ENCODE peak calls at places on chromosomes 1 and 21, in ten cellular contexts. B is colonic mucosa; P is fibroblast of mammary gland; J is HFFc6; Y is Caco-2; U is stomach; I is hepatocyte; C is GM20000; X is prostate gland; R is CD4-positive, alpha-beta T cell. H is an unnamed sample.

GRCh38 chr1:1000357-1001056 is 610 bp upstream of the HES4 start:
- DNase-seq in B (peak; percentile 82), P (peak; percentile 82), J (peak; percentile 80), Y (peak; percentile 91), U (peak; percentile 80), I (peak; percentile 93), C (peak; percentile 93), X (peak; percentile 71), R (peak; percentile 83), H (peak; percentile 85)

GRCh38 chr1:23472351-23473036 is 11.5 kb downstream of the ASAP3 start:
- DNase-seq in B (no peak), P (no peak), J (no peak), Y (no peak), U (no peak), I (no peak), C (no peak), X (no peak), R (no peak), H (no peak)

GRCh38 chr1:230861970-230862595 is 6.2 kb downstream of the C1orf198 start:
- DNase-seq in B (no peak), P (peak; percentile 86), J (peak; percentile 75), Y (no peak), U (no peak), I (no peak), C (no peak), X (no peak), R (no peak), H (no peak)

GRCh38 chr1:27519341-27520258 is 29.6 kb upstream of the WASF2 start:
- DNase-seq in B (no peak), P (no peak), J (no peak), Y (no peak), U (no peak), I (no peak), C (no peak), X (no peak), R (no peak), H (no peak)

GRCh38 chr21:34296878-34297277 is 66.9 kb upstream of the KCNE2 start:
- DNase-seq in B (no peak), P (no peak), J (no peak), Y (no peak), U (no peak), I (no peak), C (no peak), X (no peak), R (no peak), H (no peak)

GRCh38 chr1:166084613-166085012 is 82.2 kb downstream of the FAM78B start:
- DNase-seq in B (no peak), P (no peak), J (no peak), Y (no peak), U (no peak), I (no peak), C (no peak), X (no peak), R (no peak), H (no peak)

GRCh38 chr1:1088036-1088800 is 14.1 kb upstream of the RNF223 start:
- DNase-seq in B (no peak), P (no peak), J (no peak), Y (no peak), U (no peak), I (no peak), C (no peak), X (no peak), R (no peak), H (no peak)

GRCh38 chr1:19044975-19045831 is 88.7 kb upstream of the IFFO2 start:
- DNase-seq in B (no peak), P (peak; percentile 51), J (no peak), Y (peak; percentile 9), U (no peak), I (no peak), C (no peak), X (no peak), R (no peak), H (no peak)

GRCh38 chr21:41373769-41374168 is 11.9 kb downstream of the MX2 start:
- DNase-seq in B (no peak), P (no peak), J (no peak), Y (no peak), U (no peak), I (no peak), C (no peak), X (no peak), R (no peak), H (no peak)

GRCh38 chr1:44282704-44283426 is 69.6 kb downstream of the DMAP1 start:
- DNase-seq in B (no peak), P (no peak), J (no peak), Y (no peak), U (no peak), I (no peak), C (no peak), X (no peak), R (no peak), H (no peak)

GRCh38 chr1:241611063-241611462 is 29.1 kb downstream of the CHML start:
- DNase-seq in B (no peak), P (peak; percentile 79), J (peak; percentile 70), Y (no peak), U (no peak), I (peak; percentile 76), C (peak; percentile 37), X (peak; percentile 17), R (no peak), H (no peak)
- TF ChIP-seq CTCF in B (peak; percentile 53), P (peak; percentile 53), J (peak; percentile 91), Y (peak; percentile 8), U (no peak), I (peak; percentile 69), C (no peak), X (peak; percentile 66), R (peak; percentile 85), H (peak; percentile 86)

GRCh38 chr1:115327270-115327669 is 10.8 kb downstream of the NGF start:
- DNase-seq in B (no peak), P (no peak), J (no peak), Y (no peak), U (no peak), I (no peak), C (no peak), X (no peak), R (no peak), H (no peak)

GRCh38 chr1:115332813-115333608 is 5.0 kb downstream of the NGF start:
- DNase-seq in B (no peak), P (peak; percentile 93), J (peak; percentile 84), Y (no peak), U (no peak), I (no peak), C (no peak), X (no peak), R (no peak), H (no peak)

GRCh38 chr1:115329965-115330364 is 8.1 kb downstream of the NGF start:
- DNase-seq in B (no peak), P (peak; percentile 47), J (peak; percentile 67), Y (no peak), U (no peak), I (no peak), C (no peak), X (no peak), R (no peak), H (no peak)

GRCh38 chr1:115331531-115332331 is 6.3 kb downstream of the NGF start:
- DNase-seq in B (no peak), P (peak; percentile 57), J (peak; percentile 72), Y (no peak), U (no peak), I (no peak), C (no peak), X (no peak), R (no peak), H (no peak)

GRCh38 chr1:115330480-115331013 is 7.5 kb downstream of the NGF start:
- DNase-seq in B (no peak), P (peak; percentile 98), J (peak; percentile 98), Y (no peak), U (no peak), I (peak; percentile 22), C (no peak), X (no peak), R (no peak), H (no peak)
- TF ChIP-seq CTCF in B (no peak), P (peak; percentile 58), J (peak; percentile 65), Y (no peak), U (no peak), I (no peak), C (no peak), X (no peak), R (no peak), H (no peak)

DNA sequence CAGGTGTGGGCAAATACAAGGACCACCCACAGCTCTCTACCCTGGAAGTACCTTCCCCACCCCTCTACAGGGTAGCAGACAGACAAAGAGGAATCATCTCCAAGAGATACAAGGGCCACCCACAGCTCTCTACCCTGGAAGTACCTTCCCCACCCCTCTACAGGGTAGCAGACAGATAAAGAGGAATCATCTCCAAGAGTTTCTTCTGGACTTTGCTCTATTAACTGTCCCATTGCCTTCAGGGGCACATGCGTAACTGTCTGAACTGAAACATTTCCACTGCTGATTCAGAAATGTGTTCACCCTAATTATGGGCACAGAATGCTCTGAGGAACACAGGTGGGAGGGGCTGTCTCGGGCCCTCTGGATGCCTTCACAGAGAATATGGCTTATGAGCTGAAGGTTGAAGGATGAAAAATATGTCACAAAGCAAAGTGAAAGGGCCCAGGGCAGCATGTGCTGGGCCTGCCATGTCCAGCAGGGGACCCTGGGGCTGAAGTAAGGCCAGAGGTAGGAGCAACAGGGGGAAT is 43.9 kb downstream of the ZNF281 start:
- DNase-seq in B (no peak), P (no peak), J (no peak), Y (no peak), U (no peak), I (no peak), C (no peak), X (no peak), R (no peak), H (no peak)
- TF ChIP-seq CTCF in B (no peak), P (peak; percentile 7), J (no peak), Y (peak; percentile 4), U (no peak), I (no peak), C (no peak), X (no peak), R (no peak), H (no peak)

GRCh38 chr1:153288634-153289275 is 24.0 kb downstream of the PGLYRP3 start:
- DNase-seq in B (peak; percentile 29), P (no peak), J (no peak), Y (no peak), U (no peak), I (no peak), C (peak; percentile 55), X (no peak), R (no peak), H (peak; percentile 47)
- TF ChIP-seq CTCF in B (peak; percentile 34), P (peak; percentile 46), J (peak; percentile 67), Y (peak; percentile 57), U (no peak), I (no peak), C (peak; percentile 57), X (peak; percentile 32), R (peak; percentile 40), H (peak; percentile 55)

GRCh38 chr1:181089777-181090505 is 1.4 kb downstream of the IER5 start:
- DNase-seq in B (peak; percentile 78), P (no peak), J (peak; percentile 42), Y (peak; percentile 57), U (peak; percentile 64), I (peak; percentile 75), C (peak; percentile 76), X (peak; percentile 71), R (peak; percentile 63), H (peak; percentile 67)
- TF ChIP-seq CTCF in B (no peak), P (no peak), J (peak; percentile 10), Y (no peak), U (no peak), I (no peak), C (no peak), X (no peak), R (no peak), H (no peak)

GRCh38 chr1:24948072-24948827 is 18.2 kb upstream of the RUNX3 start:
- DNase-seq in B (no peak), P (no peak), J (no peak), Y (no peak), U (no peak), I (no peak), C (no peak), X (no peak), R (no peak), H (no peak)
- TF ChIP-seq CTCF in B (no peak), P (no peak), J (no peak), Y (no peak), U (no peak), I (no peak), C (no peak), X (no peak), R (no peak), H (no peak)

H was measured in endothelial cell.